ENCODE peak calls at places on chromosomes 16 and 17, in eight cellular contexts. D is retina; V is HS-27A; O is iris pigment epithelial cell; H is activated naive CD4-positive, alpha-beta T cell treated with Interleukin-2 at 50 U/mL for 16 hours; J is NCI-H1417; X is occipital lobe; M is AG10803. T is an unnamed sample.

GRCh38 chr17:15490634-15491261 is 23.3 kb upstream of the CDRT4 start:
- DNase-seq in D (no peak), V (peak; percentile 67), O (peak; percentile 69), H (no peak), J (no peak), X (peak; percentile 50), M (peak; percentile 71), T (no peak)

GRCh38 chr17:77444653-77445029 is 303.9 kb downstream of the SEC14L1 start:
- DNase-seq in D (no peak), V (no peak), O (no peak), H (no peak), J (no peak), X (no peak), M (peak; percentile 71), T (no peak)

GRCh38 chr17:76935331-76935730 is 67.1 kb downstream of the MGAT5B start:
- DNase-seq in D (no peak), V (peak; percentile 12), O (peak; percentile 24), H (no peak), J (no peak), X (no peak), M (peak; percentile 43), T (no peak)

GRCh38 chr17:8055851-8056231 is 17.0 kb downstream of the ALOX15B start:
- DNase-seq in D (no peak), V (no peak), O (no peak), H (no peak), J (no peak), X (no peak), M (no peak), T (no peak)

GRCh38 chr17:27602721-27603445 is 28.1 kb upstream of the LGALS9 start:
- DNase-seq in D (peak; percentile 80), V (no peak), O (peak; percentile 50), H (peak; percentile 71), J (peak; percentile 68), X (peak; percentile 47), M (peak; percentile 60), T (peak; percentile 72)

GRCh38 chr16:84284168-84284722 is 10.4 kb upstream of the WFDC1 start:
- DNase-seq in D (peak; percentile 60), V (no peak), O (peak; percentile 8), H (no peak), J (no peak), X (no peak), M (peak; percentile 48), T (no peak)

GRCh38 chr16:82160226-82160625 is 9.8 kb downstream of the MPHOSPH6 start:
- DNase-seq in D (no peak), V (no peak), O (no peak), H (no peak), J (no peak), X (no peak), M (no peak), T (no peak)

GRCh38 chr17:65290041-65290440 is 152.9 kb downstream of the RGS9 start:
- DNase-seq in D (no peak), V (no peak), O (no peak), H (no peak), J (no peak), X (no peak), M (no peak), T (no peak)

GRCh38 chr17:50118076-50118827 is 11.7 kb downstream of the SAMD14 start:
- DNase-seq in D (no peak), V (no peak), O (no peak), H (no peak), J (no peak), X (no peak), M (no peak), T (no peak)

GRCh38 chr17:4304417-4305027 is 40.7 kb upstream of the ANKFY1 start:
- DNase-seq in D (peak; percentile 31), V (no peak), O (peak; percentile 33), H (peak; percentile 45), J (peak; percentile 54), X (no peak), M (peak; percentile 46), T (peak; percentile 73)

GRCh38 chr16:30659507-30660423 is 1.5 kb downstream of the FBRS start:
- DNase-seq in D (peak; percentile 34), V (no peak), O (peak; percentile 14), H (peak; percentile 57), J (peak; percentile 38), X (no peak), M (peak; percentile 28), T (peak; percentile 74)

GRCh38 chr17:2177235-2177811 is 122.4 kb downstream of the HIC1 start:
- DNase-seq in D (no peak), V (no peak), O (peak; percentile 55), H (no peak), J (peak; percentile 13), X (no peak), M (peak; percentile 27), T (no peak)

GRCh38 chr16:86384263-86384649 is 126.1 kb upstream of the FOXF1 start:
- DNase-seq in D (no peak), V (no peak), O (no peak), H (no peak), J (no peak), X (no peak), M (no peak), T (no peak)

GRCh38 chr17:78599419-78599818 is 22.2 kb upstream of the DNAH17 start:
- DNase-seq in D (no peak), V (no peak), O (peak; percentile 21), H (no peak), J (no peak), X (no peak), M (no peak), T (no peak)

GRCh38 chr16:86665319-86665675 is 86.9 kb downstream of the FOXL1 start:
- DNase-seq in D (no peak), V (peak; percentile 62), O (peak; percentile 80), H (no peak), J (no peak), X (no peak), M (peak; percentile 87), T (no peak)

GRCh38 chr17:411416-412120 is 59.0 kb upstream of the RPH3AL start:
- DNase-seq in D (no peak), V (no peak), O (no peak), H (no peak), J (no peak), X (no peak), M (no peak), T (no peak)

GRCh38 chr16:66521951-66522771 is 27.8 kb downstream of the TK2 start:
- DNase-seq in D (no peak), V (peak; percentile 34), O (peak; percentile 93), H (peak; percentile 95), J (no peak), X (no peak), M (peak; percentile 64), T (peak; percentile 32)

GRCh38 chr16:57821149-57821971 is 19.1 kb upstream of the KIFC3 start:
- DNase-seq in D (no peak), V (no peak), O (no peak), H (no peak), J (no peak), X (no peak), M (no peak), T (no peak)

GRCh38 chr16:51166116-51166515 is 15.0 kb upstream of the SALL1 start:
- DNase-seq in D (no peak), V (no peak), O (no peak), H (no peak), J (no peak), X (no peak), M (no peak), T (no peak)

GRCh38 chr16:87929986-87930385 is 6.3 kb downstream of the CA5A start:
- DNase-seq in D (no peak), V (no peak), O (no peak), H (no peak), J (no peak), X (no peak), M (no peak), T (peak; percentile 30)

GRCh38 chr17:5422505-5422904 is 2.5 kb downstream of the RPAIN start:
- DNase-seq in D (no peak), V (no peak), O (peak; percentile 88), H (no peak), J (no peak), X (no peak), M (peak; percentile 61), T (no peak)

GRCh38 chr16:84115919-84116719 is 623 bp downstream of the MBTPS1 start:
- DNase-seq in D (peak; percentile 65), V (no peak), O (peak; percentile 50), H (no peak), J (peak; percentile 83), X (peak; percentile 66), M (peak; percentile 31), T (no peak)

GRCh38 chr17:48954300-48954755 is 9.7 kb upstream of the SNF8 start:
- DNase-seq in D (peak; percentile 15), V (no peak), O (peak; percentile 71), H (no peak), J (no peak), X (no peak), M (peak; percentile 64), T (no peak)

GRCh38 chr16:87583453-87584131 is 18.7 kb upstream of the JPH3 start:
- DNase-seq in D (no peak), V (no peak), O (peak; percentile 75), H (no peak), J (no peak), X (no peak), M (peak; percentile 43), T (no peak)

GRCh38 chr16:67026570-67026969 is 2.4 kb upstream of the CBFB start:
- DNase-seq in D (no peak), V (no peak), O (no peak), H (no peak), J (no peak), X (no peak), M (no peak), T (no peak)

GRCh38 chr16:27795992-27796614 is 246.2 kb downstream of the KATNIP start:
- DNase-seq in D (no peak), V (no peak), O (peak; percentile 35), H (no peak), J (no peak), X (no peak), M (peak; percentile 11), T (no peak)

GRCh38 chr17:40177275-40177874 is at the start of gene RAPGEFL1:
- DNase-seq in D (peak; percentile 83), V (no peak), O (peak; percentile 81), H (peak; percentile 86), J (peak; percentile 86), X (peak; percentile 53), M (peak; percentile 52), T (peak; percentile 92)

GRCh38 chr17:46770818-46771600 is 47.5 kb downstream of the WNT3 start:
- DNase-seq in D (peak; percentile 79), V (no peak), O (peak; percentile 36), H (peak; percentile 24), J (no peak), X (no peak), M (peak; percentile 37), T (peak; percentile 63)

GRCh38 chr17:74785981-74786360 is 9.8 kb upstream of the NAT9 start:
- DNase-seq in D (no peak), V (no peak), O (no peak), H (no peak), J (no peak), X (no peak), M (no peak), T (no peak)